ENCODE peak calls at places on chromosomes 5 and 9, in four cellular contexts. H is A549, U is K562, X is HepG2. Y is an unnamed sample.

GRCh38 chr5:132369471-132370240 is at the start of gene SLC22A5:
- DNase-seq in H (peak), U (peak), X (peak), Y (peak)

GRCh38 chr5:129749101-129749500 is 1.2 kb downstream of the MINAR2 start:
- DNase-seq in H (no peak), U (no peak), X (no peak), Y (no peak)

GRCh38 chr5:93164690-93165089 is 416.3 kb downstream of the NR2F1-AS1 start:
- DNase-seq in H (peak), U (no peak), X (no peak), Y (peak)

GRCh38 chr5:133581348-133581747 is 31.0 kb downstream of the FSTL4 start:
- DNase-seq in H (no peak), U (no peak), X (no peak), Y (no peak)

GRCh38 chr5:160287378-160288051 is 24.8 kb downstream of the CCNJL start:
- DNase-seq in H (no peak), U (no peak), X (peak), Y (no peak)

GRCh38 chr9:74643303-74643933 is 146.3 kb downstream of the RORB start:
- DNase-seq in H (no peak), U (no peak), X (no peak), Y (no peak)

GRCh38 chr5:16931334-16932110 is 4.6 kb downstream of the MYO10 start:
- DNase-seq in H (no peak), U (no peak), X (no peak), Y (no peak)

GRCh38 chr9:488448-488847 is 273.8 kb downstream of the DOCK8 start:
- DNase-seq in H (no peak), U (no peak), X (no peak), Y (no peak)

GRCh38 chr5:76715734-76716455 is at the start of gene F2R:
- DNase-seq in H (peak), U (peak), X (peak), Y (peak)

GRCh38 chr5:96124589-96124988 is 162.9 kb upstream of the ELL2 start:
- DNase-seq in H (no peak), U (no peak), X (no peak), Y (peak)
- TF ChIP-seq MAZ in H (no peak), U (no peak), X (no peak), Y (no peak)

DNA sequence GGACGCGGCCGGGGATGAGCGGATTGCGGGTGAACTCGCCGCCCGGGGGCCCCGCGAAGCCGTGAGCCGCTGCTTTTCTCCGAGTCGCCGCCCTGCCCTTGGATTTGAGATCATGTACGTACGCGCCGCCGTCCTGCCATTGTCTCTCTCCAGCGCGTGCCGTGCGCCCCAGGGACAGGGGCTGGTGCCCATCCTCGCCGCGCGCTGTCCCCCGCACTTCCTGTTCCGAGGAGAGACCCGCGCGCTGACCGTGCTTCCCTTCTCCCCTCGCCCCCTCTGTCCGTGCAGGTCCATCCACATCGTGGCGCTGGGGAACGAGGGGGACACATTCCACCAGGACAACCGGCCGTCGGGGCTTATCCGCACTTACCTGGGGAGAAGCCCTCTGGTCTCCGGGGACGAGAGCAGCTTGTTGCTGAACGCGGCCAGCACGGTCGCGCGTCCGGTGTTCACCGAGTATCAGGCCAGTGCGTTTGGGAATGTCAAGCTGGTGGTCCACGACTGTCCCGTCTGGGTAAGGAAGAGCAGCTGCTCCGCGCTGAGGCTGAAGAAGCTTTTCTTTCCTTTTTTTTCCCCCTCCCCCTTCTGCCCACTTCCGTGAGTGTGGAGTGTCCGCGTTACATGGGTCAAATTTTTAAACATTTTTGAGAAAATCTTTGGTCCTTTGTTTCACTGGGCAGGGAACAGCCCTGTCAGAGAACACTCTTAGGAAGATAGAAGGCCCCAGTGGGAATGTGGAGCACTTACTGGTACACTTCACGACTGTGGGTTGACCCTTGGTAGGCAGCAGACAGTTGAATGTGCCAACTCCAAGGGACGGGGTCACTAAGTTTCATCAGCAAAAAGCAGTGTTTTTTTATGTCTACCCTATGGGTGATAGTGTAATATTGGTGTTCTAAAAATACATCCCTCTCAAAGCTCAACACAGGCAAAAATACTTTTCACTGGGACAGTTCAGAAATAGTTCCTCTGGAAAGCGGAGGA is 727 bp downstream of the RHOBTB3 start:
- DNase-seq in H (peak), U (no peak), X (peak), Y (peak)
- TF ChIP-seq MAZ in H (no peak), U (no peak), X (peak), Y (peak)

GRCh38 chr5:98700730-98701129 is 72.7 kb upstream of the RGMB start:
- DNase-seq in H (no peak), U (no peak), X (no peak), Y (no peak)

GRCh38 chr5:98698359-98698758 is 75.1 kb upstream of the RGMB start:
- DNase-seq in H (no peak), U (no peak), X (no peak), Y (peak)

GRCh38 chr5:98694902-98695301 is 78.6 kb upstream of the RGMB start:
- DNase-seq in H (no peak), U (no peak), X (no peak), Y (no peak)
- TF ChIP-seq MAZ in H (no peak), U (no peak), X (no peak), Y (no peak)

DNA sequence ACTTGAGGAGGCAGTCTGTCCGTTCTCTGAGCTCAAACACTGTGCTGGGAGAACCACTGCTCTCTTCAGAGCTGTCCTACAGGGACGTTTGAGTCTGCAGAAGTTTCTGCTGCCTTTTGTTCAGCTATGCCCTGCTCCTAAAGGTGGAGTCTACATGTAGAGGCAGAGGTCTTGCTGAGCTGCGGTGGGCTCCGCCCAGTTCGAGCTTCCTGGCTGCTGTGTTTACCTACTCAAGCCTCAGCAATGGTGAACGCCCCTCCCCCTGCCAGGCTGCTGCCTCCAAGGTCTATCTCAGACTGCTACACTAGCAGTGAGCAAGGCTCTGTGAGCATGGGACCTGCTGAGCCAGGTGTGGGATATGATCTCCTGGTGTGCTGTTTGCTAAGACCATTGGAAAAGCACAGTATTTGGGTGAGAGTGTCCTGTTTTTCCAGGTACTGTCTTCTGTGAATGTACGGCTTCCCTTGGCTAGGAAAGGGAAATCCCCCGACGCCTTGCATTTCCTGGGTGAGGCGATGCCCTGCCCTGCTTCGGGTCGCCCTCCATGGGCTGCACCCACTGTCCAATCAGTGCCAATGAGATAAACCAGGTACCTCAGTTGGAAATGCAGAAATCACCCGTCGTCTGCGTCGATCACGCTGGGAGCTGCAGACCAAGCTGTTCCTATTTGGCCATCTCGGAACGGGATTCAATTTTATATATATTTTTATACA is 58.5 kb downstream of the CNTRL start:
- DNase-seq in H (no peak), U (peak), X (peak), Y (no peak)
- TF ChIP-seq MAZ in H (no peak), U (no peak), X (no peak), Y (no peak)

Y was measured in IMR-90.